ENCODE peak calls at places on chromosomes 12 and 14, in eight cellular contexts. One of them, this sample, is unnamed.

GRCh38 chr12:31781894-31782540 is 53.2 kb upstream of the AMN1 start:
- DNase-seq in adipocyte: no peak
- DNase-seq in activated gamma-delta T cell treated with anti-CD3 and anti-CD28 coated beads, Interleukin-2, amount 50 U/mL, for 16 hours: no peak
- DNase-seq in GM13976: no peak
- DNase-seq in T follicular helper cell: no peak
- DNase-seq in dorsolateral prefrontal cortex: no peak
- DNase-seq in stomach: no peak
- DNase-seq in HCT116: no peak
- DNase-seq in this sample: no peak

GRCh38 chr12:510071-510825 is 50.5 kb downstream of the B4GALNT3 start:
- DNase-seq in adipocyte: no peak
- DNase-seq in GM13976: no peak
- DNase-seq in T follicular helper cell: no peak
- DNase-seq in dorsolateral prefrontal cortex: no peak
- DNase-seq in stomach: peak
- DNase-seq in activated gamma-delta T cell treated with anti-CD3 and anti-CD28 coated beads, Interleukin-2, amount 50 U/mL, for 16 hours: no peak
- DNase-seq in HCT116: no peak
- DNase-seq in this sample: no peak

GRCh38 chr14:92688434-92689375 is 59.7 kb downstream of the LGMN start:
- DNase-seq in HCT116: no peak
- DNase-seq in GM13976: no peak
- DNase-seq in adipocyte: no peak
- DNase-seq in activated gamma-delta T cell treated with anti-CD3 and anti-CD28 coated beads, Interleukin-2, amount 50 U/mL, for 16 hours: no peak
- DNase-seq in stomach: peak
- DNase-seq in dorsolateral prefrontal cortex: no peak
- DNase-seq in T follicular helper cell: no peak
- DNase-seq in this sample: no peak

GRCh38 chr12:613996-614726 is 49.1 kb downstream of the NINJ2 start:
- DNase-seq in dorsolateral prefrontal cortex: peak
- DNase-seq in T follicular helper cell: no peak
- DNase-seq in HCT116: no peak
- DNase-seq in GM13976: peak
- DNase-seq in activated gamma-delta T cell treated with anti-CD3 and anti-CD28 coated beads, Interleukin-2, amount 50 U/mL, for 16 hours: no peak
- DNase-seq in stomach: peak
- DNase-seq in adipocyte: no peak
- DNase-seq in this sample: peak

GRCh38 chr14:31763041-31763440 is 201.8 kb downstream of the NUBPL start:
- DNase-seq in activated gamma-delta T cell treated with anti-CD3 and anti-CD28 coated beads, Interleukin-2, amount 50 U/mL, for 16 hours: no peak
- DNase-seq in dorsolateral prefrontal cortex: no peak
- DNase-seq in adipocyte: no peak
- DNase-seq in GM13976: no peak
- DNase-seq in T follicular helper cell: no peak
- DNase-seq in HCT116: no peak
- DNase-seq in stomach: no peak
- DNase-seq in this sample: no peak

GRCh38 chr12:31246470-31246850 is 79.5 kb downstream of the SINHCAF start:
- DNase-seq in dorsolateral prefrontal cortex: no peak
- DNase-seq in stomach: no peak
- DNase-seq in HCT116: no peak
- DNase-seq in adipocyte: no peak
- DNase-seq in T follicular helper cell: no peak
- DNase-seq in activated gamma-delta T cell treated with anti-CD3 and anti-CD28 coated beads, Interleukin-2, amount 50 U/mL, for 16 hours: no peak
- DNase-seq in GM13976: no peak
- DNase-seq in this sample: no peak

GRCh38 chr12:53102883-53103807 is at the start of gene SOAT2:
- DNase-seq in T follicular helper cell: no peak
- DNase-seq in activated gamma-delta T cell treated with anti-CD3 and anti-CD28 coated beads, Interleukin-2, amount 50 U/mL, for 16 hours: peak
- DNase-seq in GM13976: no peak
- DNase-seq in stomach: no peak
- DNase-seq in adipocyte: no peak
- DNase-seq in HCT116: no peak
- DNase-seq in dorsolateral prefrontal cortex: no peak
- DNase-seq in this sample: no peak

GRCh38 chr12:113422030-113422900 is at the start of gene SDSL:
- DNase-seq in dorsolateral prefrontal cortex: peak
- DNase-seq in activated gamma-delta T cell treated with anti-CD3 and anti-CD28 coated beads, Interleukin-2, amount 50 U/mL, for 16 hours: no peak
- DNase-seq in GM13976: peak
- DNase-seq in HCT116: peak
- DNase-seq in adipocyte: peak
- DNase-seq in T follicular helper cell: no peak
- DNase-seq in stomach: peak
- DNase-seq in this sample: no peak

GRCh38 chr14:38786921-38787320 is 316.1 kb downstream of the SEC23A start:
- DNase-seq in HCT116: no peak
- DNase-seq in GM13976: no peak
- DNase-seq in dorsolateral prefrontal cortex: no peak
- DNase-seq in stomach: no peak
- DNase-seq in activated gamma-delta T cell treated with anti-CD3 and anti-CD28 coated beads, Interleukin-2, amount 50 U/mL, for 16 hours: no peak
- DNase-seq in T follicular helper cell: no peak
- DNase-seq in adipocyte: no peak
- DNase-seq in this sample: no peak

GRCh38 chr14:96638041-96638855 is 136.1 kb downstream of the PAPOLA start:
- DNase-seq in GM13976: peak
- DNase-seq in T follicular helper cell: no peak
- DNase-seq in stomach: peak
- DNase-seq in adipocyte: no peak
- DNase-seq in dorsolateral prefrontal cortex: no peak
- DNase-seq in activated gamma-delta T cell treated with anti-CD3 and anti-CD28 coated beads, Interleukin-2, amount 50 U/mL, for 16 hours: no peak
- DNase-seq in HCT116: no peak
- DNase-seq in this sample: no peak

GRCh38 chr14:51453869-51454268 is 197.8 kb upstream of the FRMD6 start:
- DNase-seq in T follicular helper cell: no peak
- DNase-seq in adipocyte: peak
- DNase-seq in activated gamma-delta T cell treated with anti-CD3 and anti-CD28 coated beads, Interleukin-2, amount 50 U/mL, for 16 hours: no peak
- DNase-seq in dorsolateral prefrontal cortex: peak
- DNase-seq in GM13976: no peak
- DNase-seq in stomach: no peak
- DNase-seq in HCT116: no peak
- DNase-seq in this sample: no peak

GRCh38 chr14:77151245-77151644 is 9.7 kb upstream of the ZDHHC22 start:
- DNase-seq in T follicular helper cell: no peak
- DNase-seq in activated gamma-delta T cell treated with anti-CD3 and anti-CD28 coated beads, Interleukin-2, amount 50 U/mL, for 16 hours: no peak
- DNase-seq in dorsolateral prefrontal cortex: no peak
- DNase-seq in GM13976: peak
- DNase-seq in HCT116: no peak
- DNase-seq in adipocyte: peak
- DNase-seq in stomach: no peak
- DNase-seq in this sample: no peak

GRCh38 chr12:124453419-124454351 is 113.7 kb downstream of the NCOR2 start:
- DNase-seq in HCT116: peak
- DNase-seq in GM13976: peak
- DNase-seq in dorsolateral prefrontal cortex: peak
- DNase-seq in adipocyte: peak
- DNase-seq in activated gamma-delta T cell treated with anti-CD3 and anti-CD28 coated beads, Interleukin-2, amount 50 U/mL, for 16 hours: peak
- DNase-seq in stomach: peak
- DNase-seq in T follicular helper cell: peak
- DNase-seq in this sample: peak

GRCh38 chr12:113875681-113876080 is 90.4 kb downstream of the RBM19 start:
- DNase-seq in dorsolateral prefrontal cortex: no peak
- DNase-seq in GM13976: no peak
- DNase-seq in stomach: no peak
- DNase-seq in adipocyte: no peak
- DNase-seq in T follicular helper cell: no peak
- DNase-seq in activated gamma-delta T cell treated with anti-CD3 and anti-CD28 coated beads, Interleukin-2, amount 50 U/mL, for 16 hours: no peak
- DNase-seq in HCT116: no peak
- DNase-seq in this sample: no peak

GRCh38 chr12:85277900-85278597 is 2.0 kb upstream of the ALX1 start:
- DNase-seq in HCT116: no peak
- DNase-seq in T follicular helper cell: no peak
- DNase-seq in dorsolateral prefrontal cortex: no peak
- DNase-seq in adipocyte: no peak
- DNase-seq in GM13976: no peak
- DNase-seq in stomach: no peak
- DNase-seq in activated gamma-delta T cell treated with anti-CD3 and anti-CD28 coated beads, Interleukin-2, amount 50 U/mL, for 16 hours: no peak
- DNase-seq in this sample: no peak

GRCh38 chr12:154058-154457 is 59.9 kb downstream of the SLC6A12 start:
- DNase-seq in T follicular helper cell: no peak
- DNase-seq in GM13976: no peak
- DNase-seq in stomach: no peak
- DNase-seq in dorsolateral prefrontal cortex: no peak
- DNase-seq in activated gamma-delta T cell treated with anti-CD3 and anti-CD28 coated beads, Interleukin-2, amount 50 U/mL, for 16 hours: no peak
- DNase-seq in adipocyte: no peak
- DNase-seq in HCT116: no peak
- DNase-seq in this sample: no peak

GRCh38 chr14:70642313-70643235 is 858 bp downstream of the TTC9 start:
- DNase-seq in GM13976: peak
- DNase-seq in adipocyte: peak
- DNase-seq in stomach: no peak
- DNase-seq in activated gamma-delta T cell treated with anti-CD3 and anti-CD28 coated beads, Interleukin-2, amount 50 U/mL, for 16 hours: no peak
- DNase-seq in HCT116: no peak
- DNase-seq in T follicular helper cell: peak
- DNase-seq in dorsolateral prefrontal cortex: peak
- DNase-seq in this sample: no peak

GRCh38 chr14:104345316-104346111 is 207.1 kb downstream of the KIF26A start:
- DNase-seq in adipocyte: no peak
- DNase-seq in activated gamma-delta T cell treated with anti-CD3 and anti-CD28 coated beads, Interleukin-2, amount 50 U/mL, for 16 hours: no peak
- DNase-seq in dorsolateral prefrontal cortex: no peak
- DNase-seq in stomach: peak
- DNase-seq in T follicular helper cell: no peak
- DNase-seq in GM13976: no peak
- DNase-seq in HCT116: no peak
- DNase-seq in this sample: no peak

GRCh38 chr12:47954058-47954457 is 9.3 kb upstream of the TMEM106C start:
- DNase-seq in dorsolateral prefrontal cortex: no peak
- DNase-seq in adipocyte: no peak
- DNase-seq in HCT116: no peak
- DNase-seq in stomach: no peak
- DNase-seq in GM13976: no peak
- DNase-seq in T follicular helper cell: no peak
- DNase-seq in activated gamma-delta T cell treated with anti-CD3 and anti-CD28 coated beads, Interleukin-2, amount 50 U/mL, for 16 hours: no peak
- DNase-seq in this sample: no peak

GRCh38 chr12:64992641-64993040 is 128.5 kb downstream of the WIF1 start:
- DNase-seq in GM13976: no peak
- DNase-seq in activated gamma-delta T cell treated with anti-CD3 and anti-CD28 coated beads, Interleukin-2, amount 50 U/mL, for 16 hours: no peak
- DNase-seq in T follicular helper cell: no peak
- DNase-seq in dorsolateral prefrontal cortex: no peak
- DNase-seq in stomach: no peak
- DNase-seq in HCT116: no peak
- DNase-seq in adipocyte: no peak
- DNase-seq in this sample: no peak

GRCh38 chr12:103799504-103800251 is 41.4 kb downstream of the NT5DC3 start:
- DNase-seq in adipocyte: peak
- DNase-seq in activated gamma-delta T cell treated with anti-CD3 and anti-CD28 coated beads, Interleukin-2, amount 50 U/mL, for 16 hours: no peak
- DNase-seq in HCT116: no peak
- DNase-seq in T follicular helper cell: no peak
- DNase-seq in dorsolateral prefrontal cortex: no peak
- DNase-seq in GM13976: no peak
- DNase-seq in stomach: no peak
- DNase-seq in this sample: no peak

GRCh38 chr12:63179224-63179623 is 28.2 kb upstream of the AVPR1A start:
- DNase-seq in dorsolateral prefrontal cortex: no peak
- DNase-seq in T follicular helper cell: no peak
- DNase-seq in activated gamma-delta T cell treated with anti-CD3 and anti-CD28 coated beads, Interleukin-2, amount 50 U/mL, for 16 hours: no peak
- DNase-seq in stomach: no peak
- DNase-seq in GM13976: no peak
- DNase-seq in HCT116: no peak
- DNase-seq in adipocyte: no peak
- DNase-seq in this sample: no peak

GRCh38 chr14:54186821-54187365 is 209.9 kb upstream of the CDKN3 start:
- DNase-seq in HCT116: no peak
- DNase-seq in stomach: no peak
- DNase-seq in T follicular helper cell: no peak
- DNase-seq in activated gamma-delta T cell treated with anti-CD3 and anti-CD28 coated beads, Interleukin-2, amount 50 U/mL, for 16 hours: no peak
- DNase-seq in adipocyte: no peak
- DNase-seq in GM13976: no peak
- DNase-seq in dorsolateral prefrontal cortex: no peak
- DNase-seq in this sample: no peak

GRCh38 chr12:66915312-66915904 is 236.5 kb upstream of the GRIP1 start:
- DNase-seq in T follicular helper cell: no peak
- DNase-seq in HCT116: no peak
- DNase-seq in activated gamma-delta T cell treated with anti-CD3 and anti-CD28 coated beads, Interleukin-2, amount 50 U/mL, for 16 hours: no peak
- DNase-seq in stomach: no peak
- DNase-seq in adipocyte: no peak
- DNase-seq in dorsolateral prefrontal cortex: peak
- DNase-seq in GM13976: no peak
- DNase-seq in this sample: no peak

GRCh38 chr14:63130531-63130930 is 73.7 kb upstream of the RHOJ start:
- DNase-seq in T follicular helper cell: no peak
- DNase-seq in activated gamma-delta T cell treated with anti-CD3 and anti-CD28 coated beads, Interleukin-2, amount 50 U/mL, for 16 hours: no peak
- DNase-seq in HCT116: no peak
- DNase-seq in stomach: no peak
- DNase-seq in dorsolateral prefrontal cortex: no peak
- DNase-seq in GM13976: no peak
- DNase-seq in adipocyte: no peak
- DNase-seq in this sample: no peak